ENCODE peak calls at places on chromosomes 7 and 10, in four cellular contexts. V, D, Z and G are unnamed samples.

GRCh38 chr7:45885264-45885882 is 2.9 kb upstream of the IGFBP1 start:
- DNase-seq in D (no peak), V (peak), Z (no peak), G (no peak)

GRCh38 chr10:71802715-71803488 is 29.6 kb upstream of the VSIR start:
- DNase-seq in D (no peak), V (no peak), Z (no peak), G (no peak)

GRCh38 chr7:140136108-140136507 is 40.7 kb downstream of the KDM7A start:
- DNase-seq in D (no peak), V (no peak), Z (no peak), G (no peak)

GRCh38 chr10:132624847-132625839 is 87.6 kb downstream of the INPP5A start:
- DNase-seq in D (no peak), V (peak), Z (no peak), G (no peak)

GRCh38 chr7:111708072-111708471 is 145.8 kb upstream of the IMMP2L start:
- DNase-seq in V (no peak), D (no peak), Z (no peak), G (no peak)

GRCh38 chr10:116287906-116288501 is 15.0 kb upstream of the GFRA1 start:
- DNase-seq in Z (peak), D (no peak), V (peak), G (peak)

GRCh38 chr7:75639893-75640600 is 98.7 kb downstream of the HIP1 start:
- DNase-seq in D (no peak), V (no peak), Z (no peak), G (no peak)

GRCh38 chr7:137757146-137757925 is 89.4 kb downstream of the DGKI start:
- DNase-seq in D (no peak), V (peak), Z (no peak), G (peak)

GRCh38 chr7:79084423-79084822 is 369.0 kb downstream of the MAGI2 start:
- DNase-seq in D (no peak), V (no peak), Z (no peak), G (no peak)

GRCh38 chr10:11170993-11171416 is 153.3 kb downstream of the CELF2 start:
- DNase-seq in V (no peak), D (no peak), Z (no peak), G (no peak)

GRCh38 chr7:131021460-131021859 is 287.5 kb upstream of the KLF14 start:
- DNase-seq in V (no peak), D (no peak), Z (no peak), G (no peak)

GRCh38 chr10:46318808-46319207 is 32.0 kb downstream of the ANTXRL start:
- DNase-seq in Z (no peak), V (no peak), D (no peak), G (no peak)

GRCh38 chr7:37359180-37359579 is 89.5 kb downstream of the ELMO1 start:
- DNase-seq in V (no peak), Z (no peak), D (no peak), G (no peak)

GRCh38 chr10:114855776-114856543 is 34.4 kb downstream of the FHIP2A start:
- DNase-seq in V (peak), D (no peak), Z (no peak), G (no peak)

GRCh38 chr7:95509199-95509598 is 23.5 kb downstream of the ASB4 start:
- DNase-seq in Z (peak), V (peak), D (no peak), G (no peak)

GRCh38 chr10:132030898-132031463 is 34.8 kb upstream of the JAKMIP3 start:
- DNase-seq in V (no peak), D (no peak), Z (no peak), G (no peak)

GRCh38 chr7:31811650-31812461 is 124.8 kb downstream of the PPP1R17 start:
- DNase-seq in V (peak), D (peak), Z (no peak), G (peak)

GRCh38 chr7:21106296-21106732 is 319.6 kb upstream of the SP8 start:
- DNase-seq in D (no peak), V (no peak), Z (no peak), G (no peak)

GRCh38 chr7:18770154-18770807 is 274.7 kb downstream of the HDAC9 start:
- DNase-seq in D (peak), V (peak), Z (no peak), G (peak)

GRCh38 chr7:55250313-55250712 is 114.8 kb upstream of the LANCL2 start:
- DNase-seq in Z (peak), D (no peak), V (no peak), G (no peak)

GRCh38 chr7:35248576-35249536 is 5.0 kb downstream of the TBX20 start:
- DNase-seq in V (no peak), Z (peak), D (no peak), G (no peak)

GRCh38 chr10:72890086-72890485 is 3.5 kb upstream of the OIT3 start:
- DNase-seq in D (no peak), Z (no peak), V (no peak), G (no peak)

GRCh38 chr7:46126901-46127300 is 205.8 kb upstream of the IGFBP3 start:
- DNase-seq in V (no peak), D (no peak), Z (no peak), G (no peak)

DNA sequence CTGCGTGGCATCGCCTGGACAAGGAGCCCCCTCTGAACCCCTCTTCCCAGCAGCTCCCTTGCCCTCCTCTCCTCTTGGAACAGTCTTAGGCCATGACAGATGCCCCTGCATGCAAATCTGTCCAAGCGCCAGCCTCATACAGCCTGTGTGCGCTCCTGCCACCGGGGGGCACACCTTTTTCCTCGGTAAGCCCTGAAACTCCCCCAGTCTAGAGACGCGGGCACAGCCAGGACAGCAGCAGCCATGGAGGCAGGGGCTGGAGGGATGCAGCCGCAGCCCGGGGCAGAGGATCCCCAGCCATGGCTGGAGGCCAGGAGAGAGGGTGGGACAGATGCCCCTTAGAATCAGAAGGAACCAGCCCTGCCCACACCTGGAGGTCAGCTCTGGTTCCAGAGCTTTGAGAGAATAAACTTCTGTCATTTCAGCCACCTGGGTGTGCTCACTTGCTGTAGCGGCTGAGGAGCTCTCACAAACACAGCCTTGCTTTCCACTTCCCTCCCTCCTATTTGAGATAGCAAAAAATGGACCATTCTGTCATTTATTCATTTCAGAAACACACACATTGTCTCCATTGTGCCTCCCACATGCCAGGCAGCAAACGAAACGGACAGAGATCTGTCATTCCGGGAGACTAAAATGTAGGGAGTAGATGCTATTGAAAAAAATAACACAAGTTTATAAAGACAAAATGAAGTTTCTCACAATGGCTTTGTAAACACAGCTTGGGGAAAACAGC is 241.5 kb downstream of the WDR37 start:
- DNase-seq in Z (peak), V (no peak), D (no peak), G (no peak)
- TF ChIP-seq CTCF in Z (peak), V (no peak), D (no peak), G (no peak)

DNA sequence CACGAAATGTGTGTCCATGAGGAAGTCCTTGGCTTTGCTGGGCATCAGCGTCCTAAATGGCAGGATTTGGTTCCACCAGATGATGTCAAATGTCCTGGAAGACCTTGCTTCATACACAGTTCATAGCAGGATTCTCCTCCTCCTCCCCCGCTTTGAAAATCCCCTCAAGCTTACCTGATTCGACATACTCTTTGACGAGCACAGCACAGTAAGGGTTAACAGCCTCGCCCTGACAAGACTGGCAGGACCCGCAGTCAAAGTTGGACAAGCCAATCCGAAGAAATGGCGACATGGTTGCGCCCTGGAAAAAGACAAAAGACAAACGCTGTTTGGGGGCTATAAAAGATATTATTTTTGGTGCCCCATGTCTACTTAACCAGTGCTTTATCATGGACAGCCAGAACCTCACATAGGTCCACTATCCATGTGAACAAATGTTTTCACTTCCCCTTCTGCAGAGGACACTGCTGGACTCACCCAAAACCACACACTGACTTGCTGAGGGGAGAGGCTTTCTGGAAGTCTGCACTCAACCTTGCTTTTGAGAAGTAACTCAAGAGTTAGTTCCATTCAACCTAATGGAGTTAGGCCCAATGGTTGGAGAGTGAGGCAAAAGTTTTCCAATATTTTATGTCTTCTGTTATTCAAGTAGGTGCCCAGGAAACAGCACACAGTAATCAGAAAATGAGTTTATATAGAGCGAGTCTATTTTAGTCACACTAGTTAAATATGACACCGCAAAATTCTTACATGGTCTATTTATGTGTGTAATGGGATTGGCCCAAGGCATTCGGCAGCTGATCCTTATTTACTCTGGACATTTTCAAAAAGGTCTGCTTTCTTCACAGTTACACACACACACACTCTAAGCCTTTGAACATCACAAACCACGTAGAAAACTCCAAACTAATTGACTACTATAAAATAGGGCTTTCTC is 65.0 kb downstream of the PRKCQ start:
- DNase-seq in D (no peak), V (no peak), Z (no peak), G (no peak)
- TF ChIP-seq CTCF in D (no peak), V (no peak), Z (no peak), G (no peak)

GRCh38 chr10:36725581-36726520 is 399.5 kb upstream of the ANKRD30A start:
- DNase-seq in D (peak), Z (peak), V (peak), G (peak)
- TF ChIP-seq CTCF in D (peak), Z (no peak), V (peak), G (peak)

DNA sequence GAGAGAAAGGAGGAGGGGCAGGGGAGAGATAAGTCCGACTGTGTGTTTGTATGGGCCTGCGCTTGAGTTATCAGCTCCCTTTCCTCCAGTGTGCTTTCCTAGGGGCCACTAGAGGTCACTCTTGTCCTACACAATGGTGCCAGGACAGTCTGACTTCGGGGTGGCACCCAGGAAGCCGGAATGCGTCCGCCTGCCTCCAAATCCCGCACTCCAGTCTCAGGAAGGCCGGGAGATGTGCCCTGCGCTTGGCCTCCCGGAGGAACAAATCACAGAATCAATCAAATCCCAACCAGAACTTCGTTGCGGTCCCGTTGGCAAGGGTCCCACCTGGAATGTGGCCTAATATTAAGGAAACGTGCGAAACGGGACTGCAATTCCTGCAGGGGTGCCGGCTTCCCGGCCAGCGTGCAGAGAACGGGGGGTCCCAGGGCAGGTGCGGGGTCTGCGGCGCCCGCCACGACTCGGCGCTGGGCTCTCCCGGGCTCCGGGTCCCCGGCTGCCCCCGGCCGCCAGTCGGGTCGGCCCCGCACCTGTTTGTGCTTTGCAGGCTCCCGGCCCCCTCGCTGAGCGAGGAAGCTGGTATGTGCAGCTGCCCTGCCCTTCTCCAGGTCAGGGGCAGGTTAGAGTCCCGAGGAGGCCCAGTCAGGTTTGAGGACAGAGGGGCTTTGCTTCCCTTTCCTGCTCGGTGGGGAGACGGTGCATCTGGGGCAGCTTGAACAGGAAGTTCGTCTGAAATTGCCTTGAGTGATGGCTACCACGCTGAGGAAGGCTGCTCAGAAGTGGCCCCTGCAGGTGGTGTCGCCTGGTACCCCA is 21.0 kb upstream of the HPS1 start:
- DNase-seq in Z (peak), V (peak), D (no peak), G (peak)
- TF ChIP-seq CTCF in Z (peak), V (peak), D (peak), G (peak)

DNA sequence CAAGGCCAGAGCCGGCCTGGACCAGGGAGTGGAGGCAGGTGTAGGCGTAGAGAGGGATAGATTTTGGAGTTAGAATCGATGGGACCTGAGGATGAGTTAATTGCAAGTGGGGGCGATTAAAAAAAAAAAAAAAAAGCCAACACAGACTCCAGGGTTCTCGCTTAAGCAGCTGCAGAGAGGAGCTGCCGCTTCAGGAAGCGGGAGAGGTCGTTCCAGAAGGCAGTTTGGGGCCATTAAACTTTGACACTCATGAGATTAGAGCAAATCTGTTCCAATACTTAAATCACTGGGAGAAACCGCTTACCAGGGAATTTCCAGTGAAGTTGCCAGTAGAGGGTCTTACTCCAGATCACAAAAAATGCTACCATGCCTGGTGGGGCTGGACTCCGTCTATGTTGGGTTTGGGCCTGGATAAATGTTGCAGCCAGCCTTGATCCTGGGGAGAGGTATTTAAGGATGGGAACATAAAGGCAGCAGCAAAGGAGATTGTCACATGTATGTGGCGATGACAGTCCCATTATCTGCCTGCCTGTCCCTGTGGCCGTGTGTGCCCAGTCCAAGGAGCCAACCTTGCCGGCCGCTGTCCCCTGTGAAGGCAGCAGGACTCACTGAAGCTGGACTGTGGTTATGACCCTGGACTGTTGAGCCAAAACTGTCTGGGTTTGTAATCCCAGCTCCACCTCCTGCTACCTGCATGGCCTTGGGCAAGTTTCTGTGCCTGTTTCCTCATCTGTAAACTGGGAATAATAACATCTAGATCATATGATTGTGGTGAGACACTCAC is 23.9 kb upstream of the GRID1 start:
- DNase-seq in Z (no peak), V (no peak), D (no peak), G (no peak)
- TF ChIP-seq CTCF in Z (no peak), V (no peak), D (no peak), G (no peak)

GRCh38 chr10:123140164-123140982 is 4.6 kb downstream of the HMX3 start:
- DNase-seq in D (no peak), Z (no peak), V (no peak), G (no peak)
- TF ChIP-seq CTCF in D (no peak), Z (no peak), V (no peak), G (no peak)